ENCODE peak calls at places on chromosomes 3 and 15, in six cellular contexts. E is thoracic aorta, Z is GM06990, H is progenitor cell of endocrine pancreas, W is HepG2, V is astrocyte of the spinal cord. R is an unnamed sample.

GRCh38 chr3:126621627-126622345 is 33.1 kb downstream of the TXNRD3 start:
- DNase-seq in E (no peak), Z (no peak), H (no peak), W (no peak), V (peak), R (no peak)

GRCh38 chr15:88648357-88649214 is 9.8 kb downstream of the ISG20 start:
- DNase-seq in E (no peak), Z (no peak), H (no peak), W (no peak), V (no peak), R (no peak)

GRCh38 chr3:157237886-157238285 is 77.9 kb upstream of the CCNL1 start:
- DNase-seq in E (no peak), Z (no peak), H (no peak), W (no peak), V (no peak), R (no peak)

GRCh38 chr3:106728315-106728821 is 648.9 kb upstream of the CCDC54 start:
- DNase-seq in E (peak), Z (no peak), H (no peak), W (no peak), V (peak), R (no peak)

GRCh38 chr3:170634663-170635096 is 48.8 kb upstream of the SLC7A14 start:
- DNase-seq in E (no peak), Z (peak), H (no peak), W (no peak), V (no peak), R (no peak)

GRCh38 chr15:73237910-73238309 is 130.8 kb downstream of the HCN4 start:
- DNase-seq in E (no peak), Z (no peak), H (no peak), W (no peak), V (no peak), R (no peak)

GRCh38 chr3:129577356-129577755 is 29.1 kb downstream of the PLXND1 start:
- DNase-seq in E (no peak), Z (no peak), H (no peak), W (no peak), V (no peak), R (no peak)

GRCh38 chr15:84766461-84767005 is 18.1 kb downstream of the ZNF592 start:
- DNase-seq in E (no peak), Z (no peak), H (no peak), W (no peak), V (no peak), R (no peak)

GRCh38 chr15:33547876-33548275 is 237.1 kb downstream of the RYR3 start:
- DNase-seq in E (no peak), Z (no peak), H (peak), W (peak), V (peak), R (no peak)

GRCh38 chr15:23532019-23532418 is 33.5 kb upstream of the MKRN3 start:
- DNase-seq in E (no peak), Z (no peak), H (no peak), W (no peak), V (no peak), R (no peak)

GRCh38 chr3:111809196-111809595 is 49.9 kb upstream of the PHLDB2 start:
- DNase-seq in E (no peak), Z (no peak), H (no peak), W (peak), V (peak), R (no peak)

GRCh38 chr15:72784233-72784876 is 797 bp upstream of the ADPGK start:
- DNase-seq in E (no peak), Z (no peak), H (no peak), W (peak), V (peak), R (no peak)

GRCh38 chr3:17333446-17333845 is 409.0 kb downstream of the TBC1D5 start:
- DNase-seq in E (no peak), Z (no peak), H (no peak), W (no peak), V (no peak), R (no peak)

GRCh38 chr15:59148160-59148810 is 43.3 kb downstream of the CCNB2 start:
- DNase-seq in E (no peak), Z (no peak), H (no peak), W (no peak), V (no peak), R (no peak)

GRCh38 chr3:194333212-194333980 is 17.7 kb downstream of the CPN2 start:
- DNase-seq in E (peak), Z (peak), H (peak), W (peak), V (peak), R (peak)

GRCh38 chr3:11819146-11819545 is 27.5 kb downstream of the TAMM41 start:
- DNase-seq in E (no peak), Z (no peak), H (no peak), W (no peak), V (no peak), R (no peak)

GRCh38 chr3:67389176-67389575 is 265.2 kb downstream of the SUCLG2 start:
- DNase-seq in E (no peak), Z (peak), H (no peak), W (no peak), V (no peak), R (no peak)

GRCh38 chr15:49988766-49989165 is 130.3 kb downstream of the ATP8B4 start:
- DNase-seq in E (no peak), Z (no peak), H (no peak), W (no peak), V (no peak), R (no peak)

GRCh38 chr15:31079519-31079918 is 22.0 kb downstream of the TRPM1 start:
- DNase-seq in E (no peak), Z (no peak), H (no peak), W (no peak), V (no peak), R (no peak)

GRCh38 chr3:133237380-133237779 is 162.5 kb upstream of the BFSP2 start:
- DNase-seq in E (no peak), Z (no peak), H (no peak), W (no peak), V (peak), R (no peak)

GRCh38 chr3:81308296-81308695 is 453.1 kb downstream of the GBE1 start:
- DNase-seq in E (no peak), Z (no peak), H (no peak), W (no peak), V (peak), R (no peak)

GRCh38 chr3:154304116-154304786 is 20.0 kb downstream of the DHX36 start:
- DNase-seq in E (no peak), Z (no peak), H (no peak), W (no peak), V (no peak), R (no peak)

GRCh38 chr3:194998948-194999347 is 272.0 kb downstream of the XXYLT1 start:
- DNase-seq in E (no peak), Z (no peak), H (no peak), W (no peak), V (no peak), R (no peak)

GRCh38 chr15:49718234-49718633 is 97.4 kb downstream of the DTWD1 start:
- DNase-seq in E (no peak), Z (no peak), H (no peak), W (no peak), V (no peak), R (no peak)

GRCh38 chr15:61404567-61404966 is 175.5 kb upstream of the RORA start:
- DNase-seq in E (no peak), Z (no peak), H (no peak), W (no peak), V (no peak), R (no peak)

GRCh38 chr3:14369675-14370669 is 32.4 kb upstream of the SLC6A6 start:
- DNase-seq in E (no peak), Z (no peak), H (no peak), W (peak), V (no peak), R (no peak)

GRCh38 chr3:168889666-168890065 is 773.8 kb downstream of the MECOM start:
- DNase-seq in E (no peak), Z (no peak), H (no peak), W (peak), V (no peak), R (no peak)
- TF ChIP-seq CTCF in E (no peak), Z (no peak), H (no peak), W (peak), V (peak), R (no peak)

GRCh38 chr15:71548317-71548908 is 261.9 kb upstream of the NR2E3 start:
- DNase-seq in E (no peak), Z (no peak), H (no peak), W (no peak), V (no peak), R (no peak)
- TF ChIP-seq CTCF in E (no peak), Z (no peak), H (no peak), W (no peak), V (no peak), R (no peak)

GRCh38 chr3:82498186-82498585 is 736.7 kb upstream of the GBE1 start:
- DNase-seq in E (no peak), Z (no peak), H (no peak), W (no peak), V (no peak), R (no peak)

GRCh38 chr3:82494977-82495489 is 733.6 kb upstream of the GBE1 start:
- DNase-seq in E (no peak), Z (no peak), H (no peak), W (no peak), V (no peak), R (no peak)

GRCh38 chr3:82495655-82496054 is 734.2 kb upstream of the GBE1 start:
- DNase-seq in E (no peak), Z (no peak), H (no peak), W (no peak), V (no peak), R (no peak)

GRCh38 chr3:82493858-82494257 is 732.4 kb upstream of the GBE1 start:
- DNase-seq in E (no peak), Z (no peak), H (no peak), W (no peak), V (no peak), R (no peak)

GRCh38 chr3:82496890-82497560 is 735.6 kb upstream of the GBE1 start:
- DNase-seq in E (no peak), Z (no peak), H (no peak), W (peak), V (no peak), R (no peak)
- TF ChIP-seq CTCF in E (no peak), Z (no peak), H (peak), W (peak), V (no peak), R (no peak)

GRCh38 chr3:196111939-196112386 is 30.1 kb upstream of the TFRC start:
- DNase-seq in E (no peak), Z (peak), H (no peak), W (no peak), V (no peak), R (no peak)
- TF ChIP-seq CTCF in E (no peak), Z (no peak), H (no peak), W (no peak), V (no peak), R (no peak)

GRCh38 chr15:35182841-35183479 is 97.9 kb upstream of the NANOGP8 start:
- DNase-seq in E (no peak), Z (peak), H (no peak), W (no peak), V (peak), R (no peak)
- TF ChIP-seq CTCF in E (no peak), Z (no peak), H (no peak), W (no peak), V (no peak), R (no peak)

GRCh38 chr3:152836269-152836668 is 1.3 kb downstream of the P2RY1 start:
- DNase-seq in E (no peak), Z (peak), H (no peak), W (no peak), V (no peak), R (no peak)

GRCh38 chr3:152833089-152833488 is 1.8 kb upstream of the P2RY1 start:
- DNase-seq in E (no peak), Z (no peak), H (no peak), W (no peak), V (no peak), R (no peak)

GRCh38 chr3:152832046-152832445 is 2.9 kb upstream of the P2RY1 start:
- DNase-seq in E (no peak), Z (no peak), H (no peak), W (no peak), V (no peak), R (no peak)

GRCh38 chr3:152835311-152836102 is 576 bp downstream of the P2RY1 start:
- DNase-seq in E (no peak), Z (no peak), H (peak), W (no peak), V (peak), R (no peak)

GRCh38 chr3:152834354-152835310 is at the start of gene P2RY1:
- DNase-seq in E (no peak), Z (peak), H (peak), W (no peak), V (peak), R (no peak)
- TF ChIP-seq CTCF in E (no peak), Z (no peak), H (peak), W (no peak), V (no peak), R (no peak)